ENCODE peak calls at places on chromosomes 5 and 9, in five cellular contexts. B is GM12878, P is HEK293T, X is NT2/D1, A is HepG2. O is an unnamed sample.

GRCh38 chr5:53560028-53560427 is 411 bp upstream of the NDUFS4 start:
- DNase-seq in B (peak), P (no peak), X (no peak), A (no peak), O (no peak)

GRCh38 chr9:90999425-91000397 is 198.1 kb downstream of the SYK start:
- DNase-seq in B (no peak), P (no peak), X (no peak), A (no peak), O (no peak)

GRCh38 chr9:131096490-131097258 is at the start of gene AIF1L:
- DNase-seq in B (no peak), P (peak), X (peak), A (no peak), O (no peak)

GRCh38 chr5:147949711-147950573 is 43.6 kb upstream of the C5orf46 start:
- DNase-seq in B (no peak), P (peak), X (no peak), A (peak), O (no peak)

GRCh38 chr5:134099939-134100282 is 14.6 kb upstream of the TCF7 start:
- DNase-seq in B (no peak), P (no peak), X (no peak), A (no peak), O (no peak)

GRCh38 chr5:61304611-61305369 is 27.3 kb upstream of the ZSWIM6 start:
- DNase-seq in B (no peak), P (no peak), X (no peak), A (peak), O (no peak)

GRCh38 chr9:118108971-118109370 is 404.8 kb downstream of the TLR4 start:
- DNase-seq in B (no peak), P (no peak), X (no peak), A (no peak), O (no peak)

GRCh38 chr5:173282916-173283315 is 45.3 kb downstream of the STC2 start:
- DNase-seq in B (no peak), P (no peak), X (no peak), A (no peak), O (no peak)

GRCh38 chr5:59380350-59380951 is 513.1 kb downstream of the PDE4D start:
- DNase-seq in B (peak), P (peak), X (no peak), A (peak), O (no peak)

GRCh38 chr5:96743065-96743768 is 64.5 kb downstream of the ERAP1 start:
- DNase-seq in B (no peak), P (no peak), X (no peak), A (no peak), O (no peak)

GRCh38 chr5:55104966-55105701 is 2.7 kb downstream of the GZMA start:
- DNase-seq in B (no peak), P (no peak), X (no peak), A (no peak), O (no peak)

GRCh38 chr5:139104577-139105271 is 93.4 kb downstream of the SIL1 start:
- DNase-seq in B (no peak), P (no peak), X (no peak), A (no peak), O (no peak)

GRCh38 chr5:110815916-110816605 is 77.3 kb downstream of the SLC25A46 start:
- DNase-seq in B (no peak), P (no peak), X (no peak), A (no peak), O (no peak)

DNA sequence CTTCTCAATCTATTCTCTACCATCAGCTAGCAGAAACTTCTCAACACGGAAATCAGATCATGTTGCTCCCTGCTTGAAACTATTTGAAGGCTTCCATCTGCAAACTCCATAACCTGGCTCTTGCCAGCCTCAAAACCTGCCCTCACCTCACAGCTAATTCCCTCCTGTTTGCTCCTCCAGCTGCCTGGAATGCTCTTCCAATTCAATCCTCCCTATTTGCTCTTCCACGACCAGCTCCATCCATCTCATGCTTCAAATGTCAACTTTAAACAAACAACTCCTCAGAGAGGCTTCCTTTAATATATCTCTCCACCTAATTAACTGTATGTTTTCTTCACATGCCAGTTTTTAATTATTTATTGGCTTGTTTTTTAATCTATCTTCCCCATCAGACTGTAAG is 1.5 kb downstream of the PLAA start:
- DNase-seq in B (no peak), P (no peak), X (no peak), A (no peak), O (no peak)
- TF ChIP-seq SUZ12 in B (no peak), P (no peak), X (no peak), A (no peak), O (no peak)

GRCh38 chr5:83285661-83286398 is 185.7 kb upstream of the VCAN start:
- DNase-seq in B (no peak), P (no peak), X (no peak), A (no peak), O (no peak)

GRCh38 chr5:83277953-83278352 is 193.6 kb upstream of the VCAN start:
- DNase-seq in B (no peak), P (no peak), X (no peak), A (no peak), O (no peak)

GRCh38 chr5:83277154-83277553 is 194.4 kb upstream of the VCAN start:
- DNase-seq in B (no peak), P (no peak), X (no peak), A (no peak), O (no peak)

DNA sequence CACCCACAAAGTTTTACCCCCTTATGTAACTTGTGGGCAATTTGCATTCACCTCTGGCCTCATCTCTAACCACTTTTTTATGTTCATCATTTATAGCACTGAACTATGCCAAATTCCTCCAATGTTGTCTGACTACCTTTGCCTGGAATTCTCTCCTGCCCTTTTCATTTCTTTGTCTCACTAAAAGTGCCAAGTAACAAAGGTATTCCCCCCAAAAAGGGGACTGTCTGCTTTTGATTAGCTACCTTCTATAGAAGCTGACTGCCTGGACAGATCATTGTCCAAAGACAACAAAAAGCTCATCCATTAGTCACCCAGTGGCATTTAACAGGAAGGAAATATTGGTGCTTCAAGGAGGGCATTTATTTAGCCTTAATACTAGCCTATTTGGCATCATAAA is 189.9 kb upstream of the VCAN start:
- DNase-seq in B (no peak), P (no peak), X (no peak), A (no peak), O (no peak)
- TF ChIP-seq SUZ12 in B (no peak), P (no peak), X (no peak), A (no peak), O (no peak)

GRCh38 chr9:94908041-94908563 is 181.6 kb downstream of the AOPEP start:
- DNase-seq in B (no peak), P (no peak), X (no peak), A (no peak), O (peak)
- TF ChIP-seq SUZ12 in B (no peak), P (no peak), X (no peak), A (no peak), O (no peak)

DNA sequence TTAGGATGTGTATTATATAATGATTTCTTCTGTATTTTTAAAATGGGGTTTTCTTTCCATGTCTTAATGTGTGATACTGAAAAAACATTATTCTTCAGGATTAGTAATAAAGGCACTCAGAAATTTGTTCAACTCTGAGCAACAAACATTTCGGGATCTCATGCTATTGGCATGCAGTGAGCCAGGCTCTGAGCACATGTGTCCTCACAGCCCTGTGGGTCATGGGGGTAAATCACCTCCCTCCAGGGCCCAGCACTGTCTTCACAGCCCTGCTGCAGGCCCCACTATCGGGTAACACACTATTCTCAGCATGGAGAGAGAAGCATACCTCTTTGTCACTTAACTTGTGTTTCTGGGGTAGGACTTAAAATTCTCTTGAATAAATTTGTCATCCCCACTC is 14.0 kb downstream of the TMEM174 start:
- DNase-seq in B (no peak), P (no peak), X (no peak), A (no peak), O (no peak)
- TF ChIP-seq SUZ12 in B (no peak), P (no peak), X (no peak), A (no peak), O (no peak)

GRCh38 chr9:108049026-108049591 is 559.5 kb upstream of the KLF4 start:
- DNase-seq in B (no peak), P (peak), X (no peak), A (no peak), O (no peak)
- TF ChIP-seq SUZ12 in B (no peak), P (no peak), X (no peak), A (no peak), O (no peak)

GRCh38 chr5:76960004-76960625 is 7.3 kb downstream of the CRHBP start:
- DNase-seq in B (no peak), P (peak), X (no peak), A (no peak), O (no peak)

GRCh38 chr5:76958976-76959767 is 6.3 kb downstream of the CRHBP start:
- DNase-seq in B (no peak), P (no peak), X (no peak), A (no peak), O (no peak)

GRCh38 chr5:76964018-76964417 is 11.2 kb downstream of the CRHBP start:
- DNase-seq in B (no peak), P (no peak), X (no peak), A (no peak), O (no peak)
- TF ChIP-seq SUZ12 in B (no peak), P (no peak), X (no peak), A (no peak), O (no peak)

GRCh38 chr5:132020568-132021339 is 9.3 kb upstream of the ACSL6 start:
- DNase-seq in B (no peak), P (no peak), X (no peak), A (no peak), O (peak)
- TF ChIP-seq SUZ12 in B (no peak), P (no peak), X (no peak), A (no peak), O (no peak)

O was measured in H1.